ENCODE peak calls at places on chromosomes 4 and X, in seven cellular contexts. A is body of pancreas; V is DMS79; Q is activated CD4-positive, CD25-positive, alpha-beta regulatory T cell; N is immature natural killer cell; S is gastrocnemius medialis; L is SJSA1. J is an unnamed sample.

GRCh38 chr4:152063301-152064235 is 302.8 kb upstream of the GATB start:
- DNase-seq in N (peak; percentile 59), L (no peak), V (no peak), A (peak; percentile 12), Q (no peak), S (peak; percentile 37), J (no peak)

GRCh38 chr4:74830928-74831327 is 36.6 kb upstream of the BTC start:
- DNase-seq in Q (no peak), L (no peak), N (no peak), S (no peak), V (no peak), A (no peak), J (no peak)

GRCh38 chr4:153138736-153139135 is 65.5 kb upstream of the TRIM2 start:
- DNase-seq in N (no peak), S (no peak), Q (no peak), A (no peak), V (no peak), L (no peak), J (no peak)

GRCh38 chr4:139175647-139176298 is 1.2 kb downstream of the ELF2 start:
- DNase-seq in A (no peak), S (no peak), V (no peak), N (no peak), L (peak; percentile 71), Q (no peak), J (peak; percentile 55)

GRCh38 chr4:104490096-104490769 is 4.5 kb downstream of the CXXC4 start:
- DNase-seq in V (no peak), Q (no peak), S (no peak), N (no peak), A (peak; percentile 38), L (no peak), J (no peak)

GRCh38 chr4:186037692-186038658 is 31.0 kb upstream of the TLR3 start:
- DNase-seq in S (no peak), A (peak; percentile 76), L (peak; percentile 60), V (no peak), Q (no peak), N (peak; percentile 45), J (peak; percentile 51)

GRCh38 chr4:17332483-17332882 is 179.4 kb downstream of the QDPR start:
- DNase-seq in A (no peak), N (no peak), S (no peak), V (no peak), L (no peak), Q (no peak), J (no peak)

GRCh38 chr4:3676907-3677495 is 89.2 kb upstream of the ADRA2C start:
- DNase-seq in A (no peak), Q (no peak), N (no peak), S (peak; percentile 6), V (no peak), L (no peak), J (no peak)

GRCh38 chr4:92303621-92304027 is at the start of gene GRID2:
- DNase-seq in A (no peak), N (no peak), Q (no peak), S (no peak), L (peak; percentile 7), V (peak; percentile 43), J (no peak)

GRCh38 chr4:188778880-188779279 is 639.6 kb downstream of the TRIML1 start:
- DNase-seq in S (no peak), A (no peak), L (no peak), Q (no peak), N (no peak), V (no peak), J (no peak)

GRCh38 chr4:6695660-6696581 is 2.2 kb downstream of the S100P start:
- DNase-seq in A (peak; percentile 41), L (no peak), Q (no peak), V (no peak), S (no peak), N (peak; percentile 73), J (no peak)

GRCh38 chrX:134623293-134624045 is 34.8 kb downstream of the PLAC1 start:
- DNase-seq in Q (no peak), N (no peak), S (no peak), L (no peak), A (no peak), V (no peak), J (no peak)

GRCh38 chrX:9378980-9379696 is 85.7 kb upstream of the TBL1X start:
- DNase-seq in A (no peak), S (no peak), L (no peak), V (no peak), Q (no peak), N (no peak), J (no peak)

GRCh38 chr4:55758570-55758969 is 61.0 kb upstream of the EXOC1L start:
- DNase-seq in A (no peak), S (no peak), N (no peak), V (peak; percentile 53), L (no peak), Q (no peak), J (no peak)

GRCh38 chrX:153870791-153871360 is 15.1 kb downstream of the L1CAM start:
- DNase-seq in N (no peak), L (no peak), S (no peak), A (no peak), V (no peak), Q (no peak), J (no peak)

GRCh38 chr4:13298655-13299054 is 185.5 kb downstream of the RAB28 start:
- DNase-seq in S (no peak), A (no peak), V (no peak), L (no peak), Q (no peak), N (no peak), J (no peak)

GRCh38 chr4:101218346-101218745 is 129.0 kb downstream of the PPP3CA start:
- DNase-seq in V (no peak), N (no peak), L (no peak), A (no peak), Q (no peak), S (no peak), J (no peak)

GRCh38 chr4:149166886-149167285 is 648.8 kb downstream of the IQCM start:
- DNase-seq in Q (no peak), L (no peak), N (no peak), V (no peak), S (no peak), A (no peak), J (no peak)

GRCh38 chr4:7788687-7789425 is 150.8 kb downstream of the AFAP1 start:
- DNase-seq in Q (no peak), S (peak; percentile 86), A (no peak), N (no peak), L (no peak), V (peak; percentile 3), J (no peak)

GRCh38 chr4:81818385-81818784 is 346.7 kb upstream of the RASGEF1B start:
- DNase-seq in A (no peak), S (no peak), V (no peak), L (no peak), N (no peak), Q (no peak), J (no peak)

GRCh38 chr4:47816748-47817147 is 21.1 kb downstream of the CORIN start:
- DNase-seq in N (no peak), Q (no peak), V (no peak), L (no peak), A (no peak), S (no peak), J (no peak)

GRCh38 chrX:22357621-22358020 is 84.9 kb downstream of the CBLL2 start:
- DNase-seq in N (no peak), V (no peak), A (no peak), S (no peak), L (no peak), Q (no peak), J (no peak)

GRCh38 chrX:133215747-133216146 is 2.4 kb downstream of the TFDP3 start:
- DNase-seq in A (peak; percentile 17), L (peak; percentile 6), N (no peak), S (no peak), Q (no peak), V (no peak), J (no peak)

GRCh38 chrX:57227691-57228090 is 58.8 kb upstream of the FAAH2 start:
- DNase-seq in A (no peak), S (no peak), Q (no peak), L (no peak), N (no peak), V (no peak), J (no peak)

GRCh38 chr4:184282895-184283654 is 65.4 kb upstream of the ENPP6 start:
- DNase-seq in L (no peak), A (no peak), V (peak; percentile 12), Q (no peak), S (no peak), N (no peak), J (no peak)

GRCh38 chr4:65791807-65792308 is 121.6 kb upstream of the EPHA5 start:
- DNase-seq in Q (no peak), A (no peak), V (no peak), S (no peak), N (no peak), L (peak; percentile 34), J (no peak)

GRCh38 chr4:118086334-118086733 is 52.0 kb downstream of the NDST3 start:
- DNase-seq in V (no peak), S (no peak), L (no peak), Q (no peak), A (no peak), N (no peak), J (peak; percentile 18)

GRCh38 chr4:32607978-32608377 is 1887.8 kb downstream of the PCDH7 start:
- DNase-seq in N (no peak), Q (no peak), L (no peak), V (no peak), S (no peak), A (no peak), J (no peak)

GRCh38 chr4:45693746-45694145 is 430.1 kb downstream of the GABRG1 start:
- DNase-seq in V (no peak), Q (no peak), N (no peak), L (no peak), A (peak; percentile 17), S (no peak), J (no peak)